ENCODE peak calls at places on chromosomes 3 and 15, in seven cellular contexts. O is stomach, T is sigmoid colon, U is H1, D is A549, C is ovary, H is suprapubic skin. X is an unnamed sample.

GRCh38 chr3:69305011-69305410 is 80.9 kb downstream of the FRMD4B start:
- DNase-seq in T (no peak), H (no peak), D (no peak), C (no peak), O (no peak), U (no peak), X (no peak)

GRCh38 chr15:65303687-65304392 is 637 bp upstream of the RNU5B-1 start:
- DNase-seq in O (peak), H (peak), U (no peak), D (no peak), C (peak), T (peak), X (peak)

GRCh38 chr15:68639926-68640600 is 61.3 kb downstream of the CORO2B start:
- DNase-seq in D (no peak), C (no peak), O (no peak), U (no peak), T (peak), H (no peak), X (no peak)

GRCh38 chr3:45081506-45081905 is 55.4 kb downstream of the CLEC3B start:
- DNase-seq in D (no peak), T (no peak), H (no peak), U (no peak), O (no peak), C (no peak), X (no peak)

GRCh38 chr3:187748050-187748481 is 2.8 kb upstream of the BCL6 start:
- DNase-seq in T (peak), U (peak), D (peak), C (peak), H (peak), O (peak), X (peak)

GRCh38 chr15:41698779-41699178 is 38.6 kb downstream of the MGA start:
- DNase-seq in T (no peak), D (no peak), H (no peak), C (no peak), U (no peak), O (no peak), X (no peak)

GRCh38 chr3:177451277-177451880 is 254.1 kb upstream of the TBL1XR1 start:
- DNase-seq in H (no peak), U (no peak), T (no peak), D (no peak), O (no peak), C (no peak), X (no peak)

GRCh38 chr3:122938756-122939425 is 88.7 kb downstream of the SEMA5B start:
- DNase-seq in H (no peak), T (no peak), C (no peak), U (no peak), D (no peak), O (peak), X (no peak)

GRCh38 chr3:127612966-127613365 is 14.8 kb downstream of the MCM2 start:
- DNase-seq in U (no peak), D (no peak), O (no peak), T (no peak), C (no peak), H (no peak), X (no peak)

GRCh38 chr3:168442502-168442901 is 346.8 kb upstream of the GOLIM4 start:
- DNase-seq in T (no peak), O (no peak), H (no peak), C (no peak), U (no peak), D (no peak), X (no peak)

GRCh38 chr3:128702391-128702790 is 23.6 kb upstream of the RAB7A start:
- DNase-seq in D (no peak), O (no peak), H (no peak), U (no peak), T (no peak), C (no peak), X (peak)

GRCh38 chr15:93378547-93378946 is 289.5 kb upstream of the RGMA start:
- DNase-seq in D (no peak), O (no peak), T (peak), C (peak), H (no peak), U (no peak), X (no peak)

GRCh38 chr3:138363322-138363721 is 14.9 kb downstream of the MRAS start:
- DNase-seq in O (no peak), H (no peak), C (no peak), U (no peak), T (no peak), D (no peak), X (no peak)

GRCh38 chr3:192819001-192819569 is 91.7 kb upstream of the FGF12 start:
- DNase-seq in O (no peak), C (no peak), T (no peak), D (peak), H (no peak), U (no peak), X (no peak)

GRCh38 chr3:46660003-46660402 is 33.5 kb downstream of the ALS2CL start:
- DNase-seq in C (no peak), T (no peak), U (peak), O (no peak), H (no peak), D (no peak), X (no peak)

GRCh38 chr3:21654241-21654640 is 96.8 kb downstream of the ZNF385D start:
- DNase-seq in H (no peak), C (no peak), T (no peak), O (no peak), U (no peak), D (no peak), X (no peak)

GRCh38 chr3:123442908-123443307 is 6.0 kb downstream of the ADCY5 start:
- DNase-seq in T (no peak), C (no peak), O (no peak), U (no peak), D (no peak), H (no peak), X (no peak)

GRCh38 chr15:83611312-83611711 is 42.6 kb upstream of the ADAMTSL3 start:
- DNase-seq in H (no peak), D (no peak), T (no peak), U (no peak), C (no peak), O (no peak), X (no peak)

GRCh38 chr3:137165117-137165806 is 207.5 kb downstream of the IL20RB start:
- DNase-seq in D (no peak), H (no peak), O (no peak), C (no peak), T (no peak), U (no peak), X (no peak)

GRCh38 chr3:44509393-44509921 is 32.0 kb upstream of the ZNF445 start:
- DNase-seq in D (peak), O (no peak), U (no peak), H (no peak), T (no peak), C (no peak), X (peak)

GRCh38 chr3:41260063-41260450 is 60.8 kb downstream of the CTNNB1 start:
- DNase-seq in U (no peak), H (no peak), T (no peak), C (no peak), D (no peak), O (no peak), X (no peak)

GRCh38 chr15:44706401-44706800 is 4.7 kb downstream of the PATL2 start:
- DNase-seq in U (no peak), D (no peak), T (no peak), O (no peak), H (no peak), C (no peak), X (no peak)

DNA sequence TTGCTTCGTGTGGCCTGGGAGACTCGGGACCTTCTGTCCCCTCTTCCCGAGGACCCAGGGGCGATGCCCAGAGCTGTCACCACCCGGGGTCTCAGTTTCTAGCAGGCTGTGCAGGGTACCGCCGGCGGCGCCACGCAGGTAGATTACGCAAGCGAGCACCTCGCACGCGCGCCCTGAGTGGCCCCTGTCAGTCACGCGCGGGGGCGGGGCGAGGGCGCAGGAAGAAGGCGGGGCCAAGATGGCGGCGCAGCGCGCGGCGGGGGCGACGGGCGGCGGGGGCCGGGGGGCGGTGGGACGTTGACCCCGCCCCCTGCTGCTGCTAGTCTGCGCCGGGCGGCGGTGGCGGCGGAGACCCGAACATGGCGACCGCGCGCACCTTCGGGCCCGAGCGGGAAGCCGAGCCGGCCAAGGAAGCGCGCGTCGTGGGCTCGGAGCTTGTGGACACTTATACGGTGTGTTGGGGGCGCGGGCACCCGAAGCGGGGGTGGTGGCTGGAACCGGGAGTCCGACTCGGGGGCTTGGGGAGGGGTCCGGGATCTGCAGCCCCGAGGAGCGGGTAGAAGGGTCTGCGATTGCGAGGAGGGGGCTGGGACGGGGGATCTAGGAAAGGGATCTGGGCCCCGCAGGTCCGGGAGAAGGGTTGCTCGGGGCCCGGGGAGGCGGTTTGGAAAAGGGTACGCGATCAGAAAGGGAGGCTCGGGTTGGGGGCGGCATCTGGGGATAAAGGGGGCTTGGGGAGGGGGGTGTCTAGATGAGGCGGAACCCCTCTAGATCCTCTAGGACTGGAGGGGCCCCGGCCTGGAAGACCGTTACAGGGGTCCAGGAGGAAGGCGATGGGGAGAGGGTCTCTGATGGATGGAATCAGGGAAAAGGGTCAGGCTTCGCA is at the start of gene NISCH:
- DNase-seq in C (peak), T (peak), D (peak), U (peak), O (peak), H (peak), X (peak)
- TF ChIP-seq EP300 in C (no peak), T (no peak), D (no peak), U (no peak), O (no peak), H (no peak), X (no peak)

DNA sequence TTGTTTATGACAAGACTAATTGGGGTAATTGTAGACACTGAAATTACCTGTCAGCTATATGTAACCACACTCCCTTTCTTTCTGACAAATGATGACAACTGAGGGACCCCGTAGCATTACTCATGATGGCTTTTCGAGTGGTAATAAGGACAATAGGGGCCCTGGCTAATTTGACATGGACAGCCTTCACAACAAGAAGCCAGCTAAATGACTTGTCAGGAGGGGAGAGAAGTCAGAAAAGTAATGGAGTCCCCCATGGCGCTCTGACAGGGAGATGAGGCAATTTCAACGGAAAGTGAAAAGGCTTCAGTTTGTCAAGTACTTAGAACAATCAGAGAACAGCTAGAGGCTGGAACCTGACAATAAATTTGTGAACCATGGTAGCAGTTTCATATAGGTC is 177.3 kb downstream of the CDIN1 start:
- DNase-seq in T (no peak), U (no peak), O (no peak), D (no peak), C (no peak), H (no peak), X (no peak)
- TF ChIP-seq EP300 in T (no peak), U (no peak), O (no peak), D (no peak), C (no peak), H (no peak), X (no peak)

GRCh38 chr3:71465371-71466007 is 118.0 kb downstream of the FOXP1 start:
- DNase-seq in U (no peak), D (no peak), O (no peak), T (no peak), C (no peak), H (no peak), X (no peak)
- TF ChIP-seq EP300 in U (no peak), D (no peak), O (no peak), T (no peak), C (no peak), H (no peak), X (no peak)

DNA sequence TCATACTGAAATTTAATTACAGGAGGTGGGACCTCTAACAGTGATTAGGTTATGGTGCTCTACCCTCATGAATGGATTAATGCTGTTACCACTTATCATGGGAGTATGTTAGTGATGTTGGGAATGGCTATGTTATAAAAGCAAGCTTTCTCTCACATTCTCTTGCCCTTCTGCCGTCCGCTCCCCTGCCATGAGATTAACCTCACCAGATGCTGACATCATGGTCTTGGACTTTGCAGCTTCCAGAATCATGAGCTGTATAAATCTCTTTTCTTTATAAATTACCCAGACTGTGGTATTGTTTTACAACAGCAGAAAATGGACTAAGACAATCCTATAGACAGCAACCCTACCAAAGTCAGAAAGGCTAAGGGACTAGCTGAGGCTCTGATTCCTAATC is 884.8 kb downstream of the FHIT start:
- DNase-seq in O (no peak), U (no peak), H (no peak), D (no peak), T (no peak), C (no peak), X (no peak)
- TF ChIP-seq EP300 in O (no peak), U (no peak), H (no peak), D (no peak), T (no peak), C (no peak), X (no peak)

DNA sequence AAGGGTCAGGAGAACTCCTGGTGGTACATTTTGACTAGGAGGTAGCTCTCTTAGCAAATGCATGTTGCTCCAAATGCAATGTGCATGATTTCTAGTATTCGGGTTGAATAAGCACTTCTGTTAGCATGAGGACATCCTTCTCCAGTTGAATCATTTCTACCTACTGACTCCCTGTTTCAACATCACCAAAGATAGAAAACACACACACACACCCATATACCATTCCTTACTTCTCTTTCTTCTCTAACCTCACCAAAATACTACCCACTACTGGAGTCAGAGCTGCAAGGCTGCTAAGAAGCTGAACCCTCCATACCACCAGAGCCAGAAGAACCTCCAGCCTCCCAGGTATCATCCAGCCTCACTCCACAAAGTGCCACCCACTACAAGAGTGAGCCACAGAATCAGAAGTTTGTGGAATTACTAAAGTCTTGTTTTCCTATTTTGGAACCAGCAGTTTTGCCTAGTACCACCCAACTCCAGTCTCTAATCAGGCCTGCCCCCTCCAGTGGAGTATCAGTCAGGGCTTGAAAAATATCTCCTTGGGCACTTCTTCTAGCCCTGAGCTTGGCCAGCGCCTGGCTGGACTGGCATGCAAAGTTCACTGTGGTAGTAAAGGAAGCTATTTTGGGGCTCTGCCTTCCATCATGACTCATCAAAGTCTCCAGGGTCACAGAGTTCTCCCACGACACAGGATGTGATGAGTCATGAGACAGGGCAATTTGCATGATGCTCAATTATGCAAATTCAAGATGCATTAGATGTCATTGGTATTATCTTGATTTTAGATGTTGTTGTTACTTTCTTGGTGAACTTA is 110.2 kb downstream of the CYP19A1 start:
- DNase-seq in C (no peak), H (no peak), U (no peak), T (no peak), O (no peak), D (peak), X (no peak)
- TF ChIP-seq EP300 in C (no peak), H (no peak), U (no peak), T (no peak), O (no peak), D (no peak), X (no peak)

GRCh38 chr3:6929918-6930317 is 69.0 kb downstream of the GRM7 start:
- DNase-seq in T (no peak), H (no peak), C (no peak), O (no peak), U (no peak), D (no peak), X (no peak)
- TF ChIP-seq EP300 in T (no peak), H (no peak), C (no peak), O (no peak), U (no peak), D (no peak), X (no peak)